ENCODE peak calls at places on chromosome 15, in eight cellular contexts. One of them, this sample, is unnamed.

GRCh38 chr15:61889706-61890105 is 170.5 kb downstream of the VPS13C start:
- DNase-seq in A549: peak
- DNase-seq in uterus: no peak
- DNase-seq in esophagus squamous epithelium: no peak
- DNase-seq in GM12891: no peak
- DNase-seq in lower leg skin: no peak
- DNase-seq in heart left ventricle: no peak
- DNase-seq in body of pancreas: no peak
- DNase-seq in this sample: no peak

GRCh38 chr15:89498574-89498906 is 2.2 kb upstream of the RHCG start:
- DNase-seq in A549: no peak
- DNase-seq in uterus: no peak
- DNase-seq in esophagus squamous epithelium: no peak
- DNase-seq in GM12891: no peak
- DNase-seq in lower leg skin: no peak
- DNase-seq in heart left ventricle: no peak
- DNase-seq in body of pancreas: no peak
- DNase-seq in this sample: no peak

GRCh38 chr15:77474987-77475385 is 54.3 kb downstream of the HMG20A start:
- DNase-seq in A549: no peak
- DNase-seq in uterus: no peak
- DNase-seq in esophagus squamous epithelium: no peak
- DNase-seq in GM12891: no peak
- DNase-seq in lower leg skin: no peak
- DNase-seq in heart left ventricle: no peak
- DNase-seq in body of pancreas: no peak
- DNase-seq in this sample: no peak

GRCh38 chr15:92527197-92527596 is 128.4 kb downstream of the FAM174B start:
- DNase-seq in A549: no peak
- DNase-seq in uterus: no peak
- DNase-seq in esophagus squamous epithelium: no peak
- DNase-seq in GM12891: no peak
- DNase-seq in lower leg skin: peak
- DNase-seq in heart left ventricle: peak
- DNase-seq in body of pancreas: peak
- DNase-seq in this sample: no peak

GRCh38 chr15:36888018-36888992 is 212.0 kb downstream of the MEIS2 start:
- DNase-seq in A549: no peak
- DNase-seq in uterus: peak
- DNase-seq in esophagus squamous epithelium: no peak
- DNase-seq in GM12891: no peak
- DNase-seq in lower leg skin: no peak
- DNase-seq in heart left ventricle: no peak
- DNase-seq in body of pancreas: peak
- DNase-seq in this sample: no peak

GRCh38 chr15:31280037-31280830 is 46.4 kb upstream of the KLF13 start:
- DNase-seq in A549: no peak
- DNase-seq in uterus: no peak
- DNase-seq in esophagus squamous epithelium: no peak
- DNase-seq in GM12891: no peak
- DNase-seq in lower leg skin: peak
- DNase-seq in heart left ventricle: no peak
- DNase-seq in body of pancreas: peak
- DNase-seq in this sample: peak

GRCh38 chr15:101116681-101116976 is 135.2 kb downstream of the CHSY1 start:
- DNase-seq in A549: no peak
- DNase-seq in uterus: no peak
- DNase-seq in esophagus squamous epithelium: no peak
- DNase-seq in GM12891: no peak
- DNase-seq in lower leg skin: no peak
- DNase-seq in heart left ventricle: no peak
- DNase-seq in body of pancreas: no peak
- DNase-seq in this sample: no peak

GRCh38 chr15:76953913-76954312 is 22.4 kb downstream of the RCN2 start:
- DNase-seq in A549: no peak
- DNase-seq in uterus: no peak
- DNase-seq in esophagus squamous epithelium: no peak
- DNase-seq in GM12891: no peak
- DNase-seq in lower leg skin: no peak
- DNase-seq in heart left ventricle: no peak
- DNase-seq in body of pancreas: no peak
- DNase-seq in this sample: no peak

GRCh38 chr15:71103102-71103676 is 12.1 kb upstream of the THSD4 start:
- DNase-seq in A549: peak
- DNase-seq in uterus: no peak
- DNase-seq in esophagus squamous epithelium: no peak
- DNase-seq in GM12891: no peak
- DNase-seq in lower leg skin: no peak
- DNase-seq in heart left ventricle: peak
- DNase-seq in body of pancreas: peak
- DNase-seq in this sample: no peak

GRCh38 chr15:36591534-36592411 is 12.3 kb downstream of the CDIN1 start:
- DNase-seq in A549: peak
- DNase-seq in uterus: peak
- DNase-seq in esophagus squamous epithelium: no peak
- DNase-seq in GM12891: no peak
- DNase-seq in lower leg skin: no peak
- DNase-seq in heart left ventricle: peak
- DNase-seq in body of pancreas: peak
- DNase-seq in this sample: no peak

GRCh38 chr15:39720721-39721611 is 61.7 kb downstream of the FSIP1 start:
- DNase-seq in A549: no peak
- DNase-seq in uterus: no peak
- DNase-seq in esophagus squamous epithelium: no peak
- DNase-seq in GM12891: no peak
- DNase-seq in lower leg skin: no peak
- DNase-seq in heart left ventricle: no peak
- DNase-seq in body of pancreas: no peak
- DNase-seq in this sample: no peak

GRCh38 chr15:59283717-59284336 is 77.2 kb downstream of the LDHAL6B start:
- DNase-seq in A549: peak
- DNase-seq in uterus: no peak
- DNase-seq in esophagus squamous epithelium: no peak
- DNase-seq in GM12891: no peak
- DNase-seq in lower leg skin: peak
- DNase-seq in heart left ventricle: no peak
- DNase-seq in body of pancreas: no peak
- DNase-seq in this sample: peak

GRCh38 chr15:77749236-77749997 is 116.7 kb upstream of the LINGO1 start:
- DNase-seq in A549: no peak
- DNase-seq in uterus: no peak
- DNase-seq in esophagus squamous epithelium: no peak
- DNase-seq in GM12891: no peak
- DNase-seq in lower leg skin: no peak
- DNase-seq in heart left ventricle: no peak
- DNase-seq in body of pancreas: no peak
- DNase-seq in this sample: no peak

GRCh38 chr15:35818846-35819245 is 272.9 kb upstream of the DPH6 start:
- DNase-seq in A549: no peak
- DNase-seq in uterus: no peak
- DNase-seq in esophagus squamous epithelium: no peak
- DNase-seq in GM12891: no peak
- DNase-seq in lower leg skin: no peak
- DNase-seq in heart left ventricle: no peak
- DNase-seq in body of pancreas: no peak
- DNase-seq in this sample: no peak

GRCh38 chr15:94322141-94322540 is 90.8 kb downstream of the MCTP2 start:
- DNase-seq in A549: no peak
- DNase-seq in uterus: no peak
- DNase-seq in esophagus squamous epithelium: no peak
- DNase-seq in GM12891: no peak
- DNase-seq in lower leg skin: no peak
- DNase-seq in heart left ventricle: no peak
- DNase-seq in body of pancreas: no peak
- DNase-seq in this sample: no peak

GRCh38 chr15:25501828-25502446 is 63.1 kb upstream of the UBE3A start:
- DNase-seq in A549: peak
- DNase-seq in uterus: no peak
- DNase-seq in esophagus squamous epithelium: no peak
- DNase-seq in GM12891: no peak
- DNase-seq in lower leg skin: no peak
- DNase-seq in heart left ventricle: no peak
- DNase-seq in body of pancreas: peak
- DNase-seq in this sample: no peak

GRCh38 chr15:28948036-28948435 is 62.3 kb downstream of the APBA2 start:
- DNase-seq in A549: no peak
- DNase-seq in uterus: no peak
- DNase-seq in esophagus squamous epithelium: no peak
- DNase-seq in GM12891: no peak
- DNase-seq in lower leg skin: no peak
- DNase-seq in heart left ventricle: no peak
- DNase-seq in body of pancreas: no peak
- DNase-seq in this sample: no peak

GRCh38 chr15:75456710-75457109 is 5.2 kb upstream of the SIN3A start:
- DNase-seq in A549: no peak
- DNase-seq in uterus: no peak
- DNase-seq in esophagus squamous epithelium: no peak
- DNase-seq in GM12891: no peak
- DNase-seq in lower leg skin: no peak
- DNase-seq in heart left ventricle: no peak
- DNase-seq in body of pancreas: no peak
- DNase-seq in this sample: no peak

GRCh38 chr15:72117448-72117697 is 577 bp downstream of the MYO9A start:
- DNase-seq in A549: peak
- DNase-seq in uterus: peak
- DNase-seq in esophagus squamous epithelium: peak
- DNase-seq in GM12891: peak
- DNase-seq in lower leg skin: peak
- DNase-seq in heart left ventricle: peak
- DNase-seq in body of pancreas: peak
- DNase-seq in this sample: peak

GRCh38 chr15:32861741-32862140 is 143.9 kb downstream of the GREM1 start:
- DNase-seq in A549: no peak
- DNase-seq in uterus: peak
- DNase-seq in esophagus squamous epithelium: no peak
- DNase-seq in GM12891: no peak
- DNase-seq in lower leg skin: no peak
- DNase-seq in heart left ventricle: no peak
- DNase-seq in body of pancreas: peak
- DNase-seq in this sample: no peak

DNA sequence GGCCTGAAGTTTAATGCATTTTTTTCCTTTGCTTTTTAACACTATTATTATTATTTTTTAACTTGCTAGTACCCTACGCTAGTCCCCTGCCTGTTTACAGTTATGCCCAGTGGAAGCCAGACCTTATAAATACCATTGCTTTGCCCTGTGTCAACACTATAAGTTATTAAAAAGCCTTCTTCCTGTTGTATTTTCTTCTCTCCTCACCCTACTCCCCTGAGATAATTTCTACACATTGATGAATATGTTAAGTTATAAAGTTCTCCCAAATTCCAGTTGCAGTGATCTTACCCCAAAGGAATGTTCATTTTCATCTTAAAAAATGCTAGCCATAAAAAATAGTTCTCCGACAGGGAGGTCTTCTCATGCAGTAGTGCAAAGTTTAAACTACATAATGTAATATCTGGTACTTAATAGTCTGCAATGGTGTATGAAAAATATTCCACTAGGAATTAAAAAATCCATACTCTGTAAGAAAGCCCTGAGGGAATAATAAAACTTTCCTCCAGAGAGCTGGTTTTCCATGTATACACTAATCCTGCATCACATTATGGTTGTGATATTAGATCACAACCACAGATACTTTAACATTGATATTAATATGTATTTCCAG is 58.6 kb downstream of the MAP2K5 start:
- DNase-seq in A549: no peak
- DNase-seq in uterus: no peak
- DNase-seq in esophagus squamous epithelium: no peak
- DNase-seq in GM12891: no peak
- DNase-seq in lower leg skin: no peak
- DNase-seq in heart left ventricle: no peak
- DNase-seq in body of pancreas: no peak
- DNase-seq in this sample: no peak
- TF ChIP-seq POLR2A in A549: no peak
- TF ChIP-seq POLR2A in uterus: no peak
- TF ChIP-seq POLR2A in esophagus squamous epithelium: no peak
- TF ChIP-seq POLR2A in GM12891: no peak
- TF ChIP-seq POLR2A in lower leg skin: no peak
- TF ChIP-seq POLR2A in heart left ventricle: no peak
- TF ChIP-seq POLR2A in body of pancreas: no peak
- TF ChIP-seq POLR2A in this sample: no peak

GRCh38 chr15:38251726-38252480 is 733 bp upstream of the SPRED1 start:
- DNase-seq in A549: peak
- DNase-seq in uterus: peak
- DNase-seq in esophagus squamous epithelium: peak
- DNase-seq in GM12891: peak
- DNase-seq in lower leg skin: peak
- DNase-seq in heart left ventricle: peak
- DNase-seq in body of pancreas: peak
- DNase-seq in this sample: peak
- TF ChIP-seq POLR2A in A549: peak
- TF ChIP-seq POLR2A in uterus: no peak
- TF ChIP-seq POLR2A in esophagus squamous epithelium: peak
- TF ChIP-seq POLR2A in GM12891: no peak
- TF ChIP-seq POLR2A in lower leg skin: no peak
- TF ChIP-seq POLR2A in heart left ventricle: no peak
- TF ChIP-seq POLR2A in body of pancreas: peak
- TF ChIP-seq POLR2A in this sample: peak

GRCh38 chr15:63083541-63083940 is 38.1 kb upstream of the LACTB start:
- DNase-seq in A549: no peak
- DNase-seq in uterus: no peak
- DNase-seq in esophagus squamous epithelium: no peak
- DNase-seq in GM12891: no peak
- DNase-seq in lower leg skin: no peak
- DNase-seq in heart left ventricle: no peak
- DNase-seq in body of pancreas: no peak
- DNase-seq in this sample: no peak
- TF ChIP-seq POLR2A in A549: no peak
- TF ChIP-seq POLR2A in uterus: no peak
- TF ChIP-seq POLR2A in esophagus squamous epithelium: no peak
- TF ChIP-seq POLR2A in GM12891: no peak
- TF ChIP-seq POLR2A in lower leg skin: no peak
- TF ChIP-seq POLR2A in heart left ventricle: no peak
- TF ChIP-seq POLR2A in body of pancreas: no peak
- TF ChIP-seq POLR2A in this sample: no peak

GRCh38 chr15:41230650-41231533 is at the start of the genes CHP1 and EXD1:
- DNase-seq in A549: peak
- DNase-seq in uterus: peak
- DNase-seq in esophagus squamous epithelium: peak
- DNase-seq in GM12891: peak
- DNase-seq in lower leg skin: peak
- DNase-seq in heart left ventricle: peak
- DNase-seq in body of pancreas: peak
- DNase-seq in this sample: peak
- TF ChIP-seq POLR2A in A549: peak
- TF ChIP-seq POLR2A in uterus: peak
- TF ChIP-seq POLR2A in esophagus squamous epithelium: peak
- TF ChIP-seq POLR2A in GM12891: peak
- TF ChIP-seq POLR2A in lower leg skin: no peak
- TF ChIP-seq POLR2A in heart left ventricle: no peak
- TF ChIP-seq POLR2A in body of pancreas: peak
- TF ChIP-seq POLR2A in this sample: peak